ENCODE peak calls at places on chromosomes 16 and 17, in eight cellular contexts. O is T-cell; K is EL; D is naive thymus-derived CD8-positive, alpha-beta T cell; B is HT1080; Q is activated naive CD4-positive, alpha-beta T cell; P is AG10803; U is breast epithelium. T is an unnamed sample.

GRCh38 chr16:10490141-10490540 is 90.3 kb downstream of the EMP2 start:
- DNase-seq in O (no peak), K (no peak), D (no peak), B (no peak), Q (no peak), P (peak), U (no peak), T (no peak)

GRCh38 chr16:14371778-14372431 is 258.2 kb downstream of the PARN start:
- DNase-seq in O (no peak), K (no peak), D (no peak), B (no peak), Q (no peak), P (no peak), U (no peak), T (no peak)

GRCh38 chr16:57184890-57185445 is 871 bp downstream of the PSME3IP1 start:
- DNase-seq in O (no peak), K (no peak), D (no peak), B (no peak), Q (no peak), P (no peak), U (no peak), T (no peak)

GRCh38 chr17:47716381-47716780 is 16.7 kb upstream of the TBX21 start:
- DNase-seq in O (no peak), K (no peak), D (no peak), B (no peak), Q (no peak), P (no peak), U (no peak), T (no peak)

GRCh38 chr16:69338557-69339288 is 641 bp downstream of the COG8 start:
- DNase-seq in O (no peak), K (no peak), D (no peak), B (no peak), Q (no peak), P (no peak), U (no peak), T (no peak)

GRCh38 chr17:11506635-11507034 is 91.6 kb upstream of the DNAH9 start:
- DNase-seq in O (no peak), K (no peak), D (no peak), B (peak), Q (no peak), P (no peak), U (no peak), T (no peak)

GRCh38 chr16:68642436-68643064 is 2.6 kb upstream of the CDH3 start:
- DNase-seq in O (no peak), K (peak), D (no peak), B (no peak), Q (no peak), P (no peak), U (peak), T (no peak)

GRCh38 chr17:48180842-48181241 is 73.3 kb downstream of the SNX11 start:
- DNase-seq in O (no peak), K (no peak), D (no peak), B (no peak), Q (no peak), P (no peak), U (no peak), T (no peak)

GRCh38 chr17:8041249-8041928 is 2.5 kb downstream of the ALOX15B start:
- DNase-seq in O (no peak), K (peak), D (no peak), B (peak), Q (no peak), P (peak), U (peak), T (peak)

GRCh38 chr17:3535253-3535995 is 22.2 kb downstream of the TRPV3 start:
- DNase-seq in O (no peak), K (peak), D (peak), B (no peak), Q (no peak), P (peak), U (no peak), T (peak)

GRCh38 chr16:77680496-77680895 is 41.8 kb upstream of the NUDT7 start:
- DNase-seq in O (no peak), K (no peak), D (no peak), B (no peak), Q (no peak), P (no peak), U (no peak), T (no peak)

GRCh38 chr17:12097326-12097725 is 76.6 kb downstream of the MAP2K4 start:
- DNase-seq in O (no peak), K (no peak), D (no peak), B (no peak), Q (no peak), P (no peak), U (no peak), T (peak)

GRCh38 chr16:81907681-81908080 is 103.6 kb downstream of the SDR42E1 start:
- DNase-seq in O (no peak), K (no peak), D (no peak), B (no peak), Q (no peak), P (no peak), U (no peak), T (no peak)

GRCh38 chr17:9206989-9207317 is 185.6 kb downstream of the NTN1 start:
- DNase-seq in O (no peak), K (no peak), D (no peak), B (no peak), Q (no peak), P (no peak), U (no peak), T (no peak)

GRCh38 chr16:81625544-81626152 is 153.4 kb upstream of the PLCG2 start:
- DNase-seq in O (no peak), K (peak), D (no peak), B (peak), Q (no peak), P (peak), U (peak), T (no peak)

GRCh38 chr17:14488958-14489550 is 188.2 kb downstream of the HS3ST3B1 start:
- DNase-seq in O (no peak), K (no peak), D (no peak), B (no peak), Q (no peak), P (no peak), U (no peak), T (no peak)

GRCh38 chr16:22634913-22635312 is 124.2 kb downstream of the NPIPB5 start:
- DNase-seq in O (no peak), K (no peak), D (no peak), B (no peak), Q (no peak), P (no peak), U (no peak), T (no peak)

GRCh38 chr17:13596241-13596941 is 5.3 kb downstream of the HS3ST3A1 start:
- DNase-seq in O (no peak), K (no peak), D (no peak), B (peak), Q (no peak), P (no peak), U (no peak), T (no peak)

GRCh38 chr17:8162997-8163977 is 539 bp upstream of the VAMP2 start:
- DNase-seq in O (no peak), K (no peak), D (peak), B (no peak), Q (no peak), P (no peak), U (no peak), T (no peak)

GRCh38 chr17:43812396-43813265 is 20.3 kb downstream of the MPP3 start:
- DNase-seq in O (no peak), K (no peak), D (peak), B (no peak), Q (no peak), P (no peak), U (no peak), T (no peak)

GRCh38 chr17:80890551-80890930 is 101.1 kb upstream of the CHMP6 start:
- DNase-seq in O (no peak), K (no peak), D (peak), B (no peak), Q (no peak), P (no peak), U (no peak), T (no peak)

GRCh38 chr16:75420987-75421819 is 12.1 kb downstream of the CFDP1 start:
- DNase-seq in O (no peak), K (peak), D (no peak), B (peak), Q (peak), P (peak), U (peak), T (peak)

GRCh38 chr17:41915566-41915965 is 3.2 kb downstream of the ACLY start:
- DNase-seq in O (no peak), K (no peak), D (no peak), B (no peak), Q (no peak), P (no peak), U (no peak), T (no peak)

GRCh38 chr17:75614006-75614405 is 19.2 kb upstream of the SMIM5 start:
- DNase-seq in O (no peak), K (no peak), D (no peak), B (no peak), Q (no peak), P (no peak), U (no peak), T (no peak)

GRCh38 chr16:30488764-30489595 is 16.4 kb downstream of the ITGAL start:
- DNase-seq in O (no peak), K (no peak), D (no peak), B (no peak), Q (no peak), P (no peak), U (no peak), T (no peak)

GRCh38 chr17:71237903-71238538 is 882.8 kb upstream of the SOX9 start:
- DNase-seq in O (no peak), K (peak), D (no peak), B (peak), Q (no peak), P (peak), U (no peak), T (peak)

GRCh38 chr16:22641030-22641671 is 130.5 kb downstream of the NPIPB5 start:
- DNase-seq in O (no peak), K (peak), D (no peak), B (peak), Q (no peak), P (peak), U (no peak), T (peak)

GRCh38 chr16:64061621-64062020 is 1060.2 kb downstream of the CDH11 start:
- DNase-seq in O (no peak), K (no peak), D (no peak), B (no peak), Q (no peak), P (peak), U (no peak), T (peak)

GRCh38 chr16:56450275-56450889 is 750 bp downstream of the NUDT21 start:
- DNase-seq in O (no peak), K (peak), D (no peak), B (no peak), Q (no peak), P (peak), U (no peak), T (peak)